ENCODE peak calls at places on chromosomes 3 and 15, in four cellular contexts. F is T follicular helper cell, U is NCI-H1417, A is GM12878. V is an unnamed sample.

GRCh38 chr3:149771652-149772271 is 19.5 kb upstream of the COMMD2 start:
- DNase-seq in F (peak), U (peak), A (no peak), V (peak)

GRCh38 chr3:49716691-49717538 is 2.6 kb downstream of the AMIGO3 start:
- DNase-seq in F (no peak), U (no peak), A (no peak), V (no peak)

GRCh38 chr15:49235446-49236207 is 65.6 kb downstream of the GALK2 start:
- DNase-seq in F (peak), U (peak), A (peak), V (peak)

GRCh38 chr3:72727726-72728125 is 120.5 kb downstream of the SHQ1 start:
- DNase-seq in F (no peak), U (no peak), A (no peak), V (no peak)

GRCh38 chr15:31434418-31435255 is 108.0 kb downstream of the KLF13 start:
- DNase-seq in F (peak), U (no peak), A (peak), V (no peak)

GRCh38 chr3:168427830-168428471 is 332.2 kb upstream of the GOLIM4 start:
- DNase-seq in F (no peak), U (no peak), A (no peak), V (no peak)

GRCh38 chr3:42493126-42493797 is 9.2 kb upstream of the VIPR1 start:
- DNase-seq in F (no peak), U (no peak), A (no peak), V (no peak)

GRCh38 chr15:101012326-101013040 is 93.3 kb downstream of the LRRK1 start:
- DNase-seq in F (no peak), U (no peak), A (no peak), V (no peak)

GRCh38 chr3:74624301-74624700 is 9.8 kb upstream of the CNTN3 start:
- DNase-seq in F (no peak), U (no peak), A (no peak), V (no peak)

GRCh38 chr15:34011476-34011875 is 27.5 kb downstream of the AVEN start:
- DNase-seq in F (no peak), U (no peak), A (no peak), V (no peak)

GRCh38 chr3:197908957-197909701 is 40.9 kb upstream of the RPL35A start:
- DNase-seq in F (no peak), U (no peak), A (no peak), V (no peak)

GRCh38 chr3:36097180-36097579 is 283.1 kb upstream of the STAC start:
- DNase-seq in F (no peak), U (no peak), A (no peak), V (no peak)

GRCh38 chr3:136836511-136837156 is 17.7 kb downstream of the SLC35G2 start:
- DNase-seq in F (no peak), U (no peak), A (no peak), V (no peak)

GRCh38 chr3:45309876-45310275 is 78.5 kb upstream of the LARS2 start:
- DNase-seq in F (no peak), U (peak), A (no peak), V (peak)

GRCh38 chr3:28574036-28574435 is 225.4 kb upstream of the AZI2 start:
- DNase-seq in F (no peak), U (no peak), A (no peak), V (no peak)

GRCh38 chr3:16200411-16200810 is 25.9 kb downstream of the GALNT15 start:
- DNase-seq in F (no peak), U (no peak), A (no peak), V (no peak)

GRCh38 chr3:43870110-43870509 is 179.4 kb downstream of the ABHD5 start:
- DNase-seq in F (no peak), U (no peak), A (no peak), V (no peak)

GRCh38 chr3:54125317-54125716 is 3.0 kb downstream of the CACNA2D3 start:
- DNase-seq in F (no peak), U (peak), A (no peak), V (no peak)

GRCh38 chr3:37082317-37082716 is 89.0 kb downstream of the MLH1 start:
- DNase-seq in F (no peak), U (no peak), A (no peak), V (no peak)

GRCh38 chr3:49638445-49638844 is 35.7 kb upstream of the APEH start:
- DNase-seq in F (no peak), U (no peak), A (no peak), V (no peak)